ENCODE peak calls at places on chromosomes 1 and 21, in ten cellular contexts. M is AG08395, P is sigmoid colon, H is T-cell, J is head of caudate nucleus, Q is neural progenitor cell, L is endothelial cell, C is mammary epithelial cell, N is M059J, D is pancreas. Z is an unnamed sample.

GRCh38 chr1:147515046-147515869 is 26.0 kb upstream of the BCL9 start:
- DNase-seq in M (no peak), P (no peak), H (no peak), J (no peak), Q (no peak), L (peak), C (peak), N (peak), D (peak), Z (peak)

GRCh38 chr1:156119503-156120209 is 5.1 kb downstream of the LMNA start:
- DNase-seq in M (peak), P (peak), H (no peak), J (peak), Q (no peak), L (no peak), C (peak), N (peak), D (no peak), Z (peak)

GRCh38 chr1:151798571-151798970 is 6.6 kb downstream of the LINGO4 start:
- DNase-seq in M (no peak), P (no peak), H (no peak), J (no peak), Q (no peak), L (no peak), C (no peak), N (no peak), D (no peak), Z (no peak)

GRCh38 chr1:160083968-160084770 is 2.8 kb downstream of the KCNJ9 start:
- DNase-seq in M (no peak), P (peak), H (peak), J (peak), Q (peak), L (peak), C (peak), N (no peak), D (peak), Z (peak)

GRCh38 chr21:16913010-16913409 is 599.8 kb upstream of the CXADR start:
- DNase-seq in M (no peak), P (no peak), H (no peak), J (no peak), Q (peak), L (no peak), C (no peak), N (peak), D (no peak), Z (no peak)

GRCh38 chr1:19073311-19074186 is 117.1 kb upstream of the IFFO2 start:
- DNase-seq in M (peak), P (no peak), H (no peak), J (peak), Q (no peak), L (no peak), C (peak), N (no peak), D (no peak), Z (no peak)

GRCh38 chr21:45971487-45972352 is 9.8 kb upstream of the COL6A1 start:
- DNase-seq in M (peak), P (peak), H (no peak), J (no peak), Q (no peak), L (no peak), C (no peak), N (no peak), D (no peak), Z (no peak)

GRCh38 chr1:58855351-58856165 is 71.7 kb upstream of the JUN start:
- DNase-seq in M (no peak), P (no peak), H (no peak), J (no peak), Q (no peak), L (no peak), C (no peak), N (no peak), D (peak), Z (no peak)

GRCh38 chr1:223747838-223748335 is 35.5 kb downstream of the CAPN2 start:
- DNase-seq in M (peak), P (no peak), H (no peak), J (no peak), Q (no peak), L (no peak), C (no peak), N (peak), D (peak), Z (no peak)

GRCh38 chr21:45830720-45831366 is 150.7 kb upstream of the COL6A1 start:
- DNase-seq in M (no peak), P (no peak), H (no peak), J (peak), Q (no peak), L (no peak), C (no peak), N (no peak), D (no peak), Z (peak)

GRCh38 chr1:203089001-203089650 is 3.3 kb upstream of the MYOG start:
- DNase-seq in M (no peak), P (no peak), H (no peak), J (no peak), Q (no peak), L (no peak), C (peak), N (no peak), D (no peak), Z (no peak)

GRCh38 chr1:115781343-115781742 is 12.8 kb upstream of the CASQ2 start:
- DNase-seq in M (peak), P (no peak), H (no peak), J (no peak), Q (no peak), L (no peak), C (peak), N (peak), D (no peak), Z (no peak)

GRCh38 chr1:156122519-156123355 is 8.2 kb downstream of the LMNA start:
- DNase-seq in M (peak), P (peak), H (no peak), J (peak), Q (peak), L (no peak), C (peak), N (peak), D (peak), Z (peak)

GRCh38 chr1:9435854-9436253 is 103.4 kb upstream of the SLC25A33 start:
- DNase-seq in M (no peak), P (no peak), H (no peak), J (no peak), Q (no peak), L (no peak), C (no peak), N (no peak), D (peak), Z (no peak)

GRCh38 chr1:218718216-218718615 is 373.1 kb downstream of the TGFB2 start:
- DNase-seq in M (peak), P (no peak), H (no peak), J (no peak), Q (no peak), L (no peak), C (no peak), N (peak), D (no peak), Z (no peak)

GRCh38 chr1:22555386-22555656 is 8.0 kb upstream of the EPHA8 start:
- DNase-seq in M (no peak), P (no peak), H (no peak), J (no peak), Q (no peak), L (no peak), C (no peak), N (no peak), D (no peak), Z (no peak)

GRCh38 chr1:151284013-151284577 is 2.0 kb downstream of the ZNF687 start:
- DNase-seq in M (no peak), P (no peak), H (no peak), J (no peak), Q (no peak), L (no peak), C (no peak), N (no peak), D (peak), Z (no peak)

Z was measured in SHP77.